ENCODE peak calls at places on chromosomes 2 and 18, in nine cellular contexts. One of them, this sample, is unnamed.
A peak's percentile ranks its signal among the peaks of the same experiment; 100 is the strongest.

GRCh38 chr2:203846490-203847105 is 21.0 kb upstream of the CTLA4 start:
- DNase-seq in nephron progenitor cell: no peak
- DNase-seq in B cell: no peak
- DNase-seq in ELR: no peak
- DNase-seq in CD8-positive, alpha-beta memory T cell: no peak
- DNase-seq in activated CD4-positive, alpha-beta memory T cell treated with anti-CD3 and anti-CD28 coated beads for 36 hours: no peak
- DNase-seq in neural crest cell: no peak
- DNase-seq in stimulated activated CD4-positive, alpha-beta T cell treated with anti-CD3 and anti-CD28 coated beads, Interleukin-15, amount 100 ng/mL, for 24 hours: no peak
- DNase-seq in H9: no peak
- DNase-seq in this sample: no peak

GRCh38 chr18:37578886-37579513 is 13.4 kb upstream of the CELF4 start:
- DNase-seq in nephron progenitor cell: no peak
- DNase-seq in B cell: no peak
- DNase-seq in ELR: peak; percentile 9
- DNase-seq in CD8-positive, alpha-beta memory T cell: no peak
- DNase-seq in activated CD4-positive, alpha-beta memory T cell treated with anti-CD3 and anti-CD28 coated beads for 36 hours: no peak
- DNase-seq in neural crest cell: no peak
- DNase-seq in stimulated activated CD4-positive, alpha-beta T cell treated with anti-CD3 and anti-CD28 coated beads, Interleukin-15, amount 100 ng/mL, for 24 hours: no peak
- DNase-seq in H9: no peak
- DNase-seq in this sample: no peak

GRCh38 chr2:187302146-187302545 is 145.9 kb downstream of the CALCRL start:
- DNase-seq in nephron progenitor cell: no peak
- DNase-seq in B cell: no peak
- DNase-seq in ELR: peak; percentile 7
- DNase-seq in CD8-positive, alpha-beta memory T cell: no peak
- DNase-seq in activated CD4-positive, alpha-beta memory T cell treated with anti-CD3 and anti-CD28 coated beads for 36 hours: no peak
- DNase-seq in neural crest cell: no peak
- DNase-seq in stimulated activated CD4-positive, alpha-beta T cell treated with anti-CD3 and anti-CD28 coated beads, Interleukin-15, amount 100 ng/mL, for 24 hours: no peak
- DNase-seq in H9: no peak
- DNase-seq in this sample: no peak

GRCh38 chr2:156430236-156430977 is 5.8 kb upstream of the GPD2 start:
- DNase-seq in nephron progenitor cell: no peak
- DNase-seq in B cell: no peak
- DNase-seq in ELR: no peak
- DNase-seq in CD8-positive, alpha-beta memory T cell: no peak
- DNase-seq in activated CD4-positive, alpha-beta memory T cell treated with anti-CD3 and anti-CD28 coated beads for 36 hours: no peak
- DNase-seq in neural crest cell: no peak
- DNase-seq in stimulated activated CD4-positive, alpha-beta T cell treated with anti-CD3 and anti-CD28 coated beads, Interleukin-15, amount 100 ng/mL, for 24 hours: no peak
- DNase-seq in H9: no peak
- DNase-seq in this sample: no peak

GRCh38 chr2:193963472-193964119 is 1693.4 kb upstream of the SLC39A10 start:
- DNase-seq in nephron progenitor cell: peak; percentile 25
- DNase-seq in B cell: no peak
- DNase-seq in ELR: peak; percentile 71
- DNase-seq in CD8-positive, alpha-beta memory T cell: no peak
- DNase-seq in activated CD4-positive, alpha-beta memory T cell treated with anti-CD3 and anti-CD28 coated beads for 36 hours: no peak
- DNase-seq in neural crest cell: peak; percentile 36
- DNase-seq in stimulated activated CD4-positive, alpha-beta T cell treated with anti-CD3 and anti-CD28 coated beads, Interleukin-15, amount 100 ng/mL, for 24 hours: no peak
- DNase-seq in H9: no peak
- DNase-seq in this sample: no peak

GRCh38 chr2:227577555-227577954 is 21.1 kb upstream of the SCYGR2 start:
- DNase-seq in nephron progenitor cell: no peak
- DNase-seq in B cell: no peak
- DNase-seq in ELR: no peak
- DNase-seq in CD8-positive, alpha-beta memory T cell: no peak
- DNase-seq in activated CD4-positive, alpha-beta memory T cell treated with anti-CD3 and anti-CD28 coated beads for 36 hours: no peak
- DNase-seq in neural crest cell: no peak
- DNase-seq in stimulated activated CD4-positive, alpha-beta T cell treated with anti-CD3 and anti-CD28 coated beads, Interleukin-15, amount 100 ng/mL, for 24 hours: no peak
- DNase-seq in H9: no peak
- DNase-seq in this sample: no peak

GRCh38 chr2:107108556-107108955 is 222.6 kb upstream of the ST6GAL2 start:
- DNase-seq in nephron progenitor cell: no peak
- DNase-seq in B cell: no peak
- DNase-seq in ELR: peak; percentile 4
- DNase-seq in CD8-positive, alpha-beta memory T cell: no peak
- DNase-seq in activated CD4-positive, alpha-beta memory T cell treated with anti-CD3 and anti-CD28 coated beads for 36 hours: no peak
- DNase-seq in neural crest cell: no peak
- DNase-seq in stimulated activated CD4-positive, alpha-beta T cell treated with anti-CD3 and anti-CD28 coated beads, Interleukin-15, amount 100 ng/mL, for 24 hours: no peak
- DNase-seq in H9: no peak
- DNase-seq in this sample: no peak

GRCh38 chr2:39385172-39385571 is 51.9 kb downstream of the MAP4K3 start:
- DNase-seq in nephron progenitor cell: no peak
- DNase-seq in B cell: no peak
- DNase-seq in ELR: no peak
- DNase-seq in CD8-positive, alpha-beta memory T cell: no peak
- DNase-seq in activated CD4-positive, alpha-beta memory T cell treated with anti-CD3 and anti-CD28 coated beads for 36 hours: no peak
- DNase-seq in neural crest cell: no peak
- DNase-seq in stimulated activated CD4-positive, alpha-beta T cell treated with anti-CD3 and anti-CD28 coated beads, Interleukin-15, amount 100 ng/mL, for 24 hours: no peak
- DNase-seq in H9: no peak
- DNase-seq in this sample: no peak

GRCh38 chr2:219521066-219521880 is 7.0 kb downstream of the ASIC4 start:
- DNase-seq in nephron progenitor cell: peak; percentile 63
- DNase-seq in B cell: no peak
- DNase-seq in ELR: peak; percentile 70
- DNase-seq in CD8-positive, alpha-beta memory T cell: no peak
- DNase-seq in activated CD4-positive, alpha-beta memory T cell treated with anti-CD3 and anti-CD28 coated beads for 36 hours: no peak
- DNase-seq in neural crest cell: no peak
- DNase-seq in stimulated activated CD4-positive, alpha-beta T cell treated with anti-CD3 and anti-CD28 coated beads, Interleukin-15, amount 100 ng/mL, for 24 hours: no peak
- DNase-seq in H9: peak; percentile 88
- DNase-seq in this sample: no peak

GRCh38 chr2:17298453-17298852 is 219.8 kb downstream of the RAD51AP2 start:
- DNase-seq in nephron progenitor cell: no peak
- DNase-seq in B cell: no peak
- DNase-seq in ELR: no peak
- DNase-seq in CD8-positive, alpha-beta memory T cell: no peak
- DNase-seq in activated CD4-positive, alpha-beta memory T cell treated with anti-CD3 and anti-CD28 coated beads for 36 hours: no peak
- DNase-seq in neural crest cell: no peak
- DNase-seq in stimulated activated CD4-positive, alpha-beta T cell treated with anti-CD3 and anti-CD28 coated beads, Interleukin-15, amount 100 ng/mL, for 24 hours: no peak
- DNase-seq in H9: no peak
- DNase-seq in this sample: no peak

GRCh38 chr2:1269812-1270211 is 143.5 kb upstream of the TPO start:
- DNase-seq in nephron progenitor cell: no peak
- DNase-seq in B cell: no peak
- DNase-seq in ELR: no peak
- DNase-seq in CD8-positive, alpha-beta memory T cell: no peak
- DNase-seq in activated CD4-positive, alpha-beta memory T cell treated with anti-CD3 and anti-CD28 coated beads for 36 hours: no peak
- DNase-seq in neural crest cell: no peak
- DNase-seq in stimulated activated CD4-positive, alpha-beta T cell treated with anti-CD3 and anti-CD28 coated beads, Interleukin-15, amount 100 ng/mL, for 24 hours: no peak
- DNase-seq in H9: no peak
- DNase-seq in this sample: no peak

GRCh38 chr2:144339048-144339447 is 180.9 kb downstream of the ZEB2 start:
- DNase-seq in nephron progenitor cell: no peak
- DNase-seq in B cell: no peak
- DNase-seq in ELR: no peak
- DNase-seq in CD8-positive, alpha-beta memory T cell: no peak
- DNase-seq in activated CD4-positive, alpha-beta memory T cell treated with anti-CD3 and anti-CD28 coated beads for 36 hours: no peak
- DNase-seq in neural crest cell: no peak
- DNase-seq in stimulated activated CD4-positive, alpha-beta T cell treated with anti-CD3 and anti-CD28 coated beads, Interleukin-15, amount 100 ng/mL, for 24 hours: no peak
- DNase-seq in H9: no peak
- DNase-seq in this sample: no peak

GRCh38 chr2:74391209-74391579 is 11.1 kb upstream of the DCTN1 start:
- DNase-seq in nephron progenitor cell: no peak
- DNase-seq in B cell: no peak
- DNase-seq in ELR: peak; percentile 62
- DNase-seq in CD8-positive, alpha-beta memory T cell: no peak
- DNase-seq in activated CD4-positive, alpha-beta memory T cell treated with anti-CD3 and anti-CD28 coated beads for 36 hours: no peak
- DNase-seq in neural crest cell: no peak
- DNase-seq in stimulated activated CD4-positive, alpha-beta T cell treated with anti-CD3 and anti-CD28 coated beads, Interleukin-15, amount 100 ng/mL, for 24 hours: peak; percentile 13
- DNase-seq in H9: no peak
- DNase-seq in this sample: no peak

GRCh38 chr2:30277582-30277981 is 46.2 kb downstream of the LBH start:
- DNase-seq in nephron progenitor cell: no peak
- DNase-seq in B cell: no peak
- DNase-seq in ELR: no peak
- DNase-seq in CD8-positive, alpha-beta memory T cell: no peak
- DNase-seq in activated CD4-positive, alpha-beta memory T cell treated with anti-CD3 and anti-CD28 coated beads for 36 hours: no peak
- DNase-seq in neural crest cell: no peak
- DNase-seq in stimulated activated CD4-positive, alpha-beta T cell treated with anti-CD3 and anti-CD28 coated beads, Interleukin-15, amount 100 ng/mL, for 24 hours: no peak
- DNase-seq in H9: no peak
- DNase-seq in this sample: no peak

GRCh38 chr18:10522574-10522973 is 3.3 kb upstream of the NAPG start:
- DNase-seq in nephron progenitor cell: no peak
- DNase-seq in B cell: no peak
- DNase-seq in ELR: no peak
- DNase-seq in CD8-positive, alpha-beta memory T cell: no peak
- DNase-seq in activated CD4-positive, alpha-beta memory T cell treated with anti-CD3 and anti-CD28 coated beads for 36 hours: no peak
- DNase-seq in neural crest cell: no peak
- DNase-seq in stimulated activated CD4-positive, alpha-beta T cell treated with anti-CD3 and anti-CD28 coated beads, Interleukin-15, amount 100 ng/mL, for 24 hours: no peak
- DNase-seq in H9: no peak
- DNase-seq in this sample: no peak

GRCh38 chr2:189363559-189363958 is 77.7 kb upstream of the WDR75 start:
- DNase-seq in nephron progenitor cell: no peak
- DNase-seq in B cell: no peak
- DNase-seq in ELR: peak; percentile 86
- DNase-seq in CD8-positive, alpha-beta memory T cell: no peak
- DNase-seq in activated CD4-positive, alpha-beta memory T cell treated with anti-CD3 and anti-CD28 coated beads for 36 hours: no peak
- DNase-seq in neural crest cell: no peak
- DNase-seq in stimulated activated CD4-positive, alpha-beta T cell treated with anti-CD3 and anti-CD28 coated beads, Interleukin-15, amount 100 ng/mL, for 24 hours: no peak
- DNase-seq in H9: no peak
- DNase-seq in this sample: no peak

GRCh38 chr18:50011813-50012445 is 183.0 kb downstream of the MYO5B start:
- DNase-seq in nephron progenitor cell: no peak
- DNase-seq in B cell: no peak
- DNase-seq in ELR: peak; percentile 48
- DNase-seq in CD8-positive, alpha-beta memory T cell: no peak
- DNase-seq in activated CD4-positive, alpha-beta memory T cell treated with anti-CD3 and anti-CD28 coated beads for 36 hours: no peak
- DNase-seq in neural crest cell: no peak
- DNase-seq in stimulated activated CD4-positive, alpha-beta T cell treated with anti-CD3 and anti-CD28 coated beads, Interleukin-15, amount 100 ng/mL, for 24 hours: no peak
- DNase-seq in H9: no peak
- DNase-seq in this sample: no peak

GRCh38 chr2:214856116-214856515 is 46.6 kb upstream of the BARD1 start:
- DNase-seq in nephron progenitor cell: no peak
- DNase-seq in B cell: no peak
- DNase-seq in ELR: peak; percentile 3
- DNase-seq in CD8-positive, alpha-beta memory T cell: no peak
- DNase-seq in activated CD4-positive, alpha-beta memory T cell treated with anti-CD3 and anti-CD28 coated beads for 36 hours: no peak
- DNase-seq in neural crest cell: no peak
- DNase-seq in stimulated activated CD4-positive, alpha-beta T cell treated with anti-CD3 and anti-CD28 coated beads, Interleukin-15, amount 100 ng/mL, for 24 hours: no peak
- DNase-seq in H9: no peak
- DNase-seq in this sample: no peak

GRCh38 chr2:181371782-181372292 is 85.3 kb upstream of the ITGA4 start:
- DNase-seq in nephron progenitor cell: no peak
- DNase-seq in B cell: no peak
- DNase-seq in ELR: peak; percentile 51
- DNase-seq in CD8-positive, alpha-beta memory T cell: no peak
- DNase-seq in activated CD4-positive, alpha-beta memory T cell treated with anti-CD3 and anti-CD28 coated beads for 36 hours: no peak
- DNase-seq in neural crest cell: no peak
- DNase-seq in stimulated activated CD4-positive, alpha-beta T cell treated with anti-CD3 and anti-CD28 coated beads, Interleukin-15, amount 100 ng/mL, for 24 hours: no peak
- DNase-seq in H9: no peak
- DNase-seq in this sample: no peak

GRCh38 chr2:239018291-239019192 is 170.7 kb downstream of the TWIST2 start:
- DNase-seq in nephron progenitor cell: no peak
- DNase-seq in B cell: no peak
- DNase-seq in ELR: no peak
- DNase-seq in CD8-positive, alpha-beta memory T cell: no peak
- DNase-seq in activated CD4-positive, alpha-beta memory T cell treated with anti-CD3 and anti-CD28 coated beads for 36 hours: no peak
- DNase-seq in neural crest cell: no peak
- DNase-seq in stimulated activated CD4-positive, alpha-beta T cell treated with anti-CD3 and anti-CD28 coated beads, Interleukin-15, amount 100 ng/mL, for 24 hours: no peak
- DNase-seq in H9: no peak
- DNase-seq in this sample: no peak

GRCh38 chr2:232632904-232633412 is 446 bp upstream of the EFHD1 start:
- DNase-seq in nephron progenitor cell: no peak
- DNase-seq in B cell: peak; percentile 50
- DNase-seq in ELR: peak; percentile 28
- DNase-seq in CD8-positive, alpha-beta memory T cell: no peak
- DNase-seq in activated CD4-positive, alpha-beta memory T cell treated with anti-CD3 and anti-CD28 coated beads for 36 hours: no peak
- DNase-seq in neural crest cell: no peak
- DNase-seq in stimulated activated CD4-positive, alpha-beta T cell treated with anti-CD3 and anti-CD28 coated beads, Interleukin-15, amount 100 ng/mL, for 24 hours: no peak
- DNase-seq in H9: no peak
- DNase-seq in this sample: no peak

GRCh38 chr18:28412521-28412920 is 235.6 kb upstream of the CDH2 start:
- DNase-seq in nephron progenitor cell: no peak
- DNase-seq in B cell: no peak
- DNase-seq in ELR: peak; percentile 4
- DNase-seq in CD8-positive, alpha-beta memory T cell: no peak
- DNase-seq in activated CD4-positive, alpha-beta memory T cell treated with anti-CD3 and anti-CD28 coated beads for 36 hours: no peak
- DNase-seq in neural crest cell: no peak
- DNase-seq in stimulated activated CD4-positive, alpha-beta T cell treated with anti-CD3 and anti-CD28 coated beads, Interleukin-15, amount 100 ng/mL, for 24 hours: no peak
- DNase-seq in H9: no peak
- DNase-seq in this sample: no peak

GRCh38 chr2:237438082-237438925 is 24.3 kb upstream of the COL6A3 start:
- DNase-seq in nephron progenitor cell: no peak
- DNase-seq in B cell: no peak
- DNase-seq in ELR: peak; percentile 54
- DNase-seq in CD8-positive, alpha-beta memory T cell: no peak
- DNase-seq in activated CD4-positive, alpha-beta memory T cell treated with anti-CD3 and anti-CD28 coated beads for 36 hours: no peak
- DNase-seq in neural crest cell: no peak
- DNase-seq in stimulated activated CD4-positive, alpha-beta T cell treated with anti-CD3 and anti-CD28 coated beads, Interleukin-15, amount 100 ng/mL, for 24 hours: no peak
- DNase-seq in H9: peak; percentile 81
- DNase-seq in this sample: no peak

GRCh38 chr2:196836440-196836839 is 27.3 kb upstream of the C2orf66 start:
- DNase-seq in nephron progenitor cell: no peak
- DNase-seq in B cell: no peak
- DNase-seq in ELR: peak; percentile 65
- DNase-seq in CD8-positive, alpha-beta memory T cell: no peak
- DNase-seq in activated CD4-positive, alpha-beta memory T cell treated with anti-CD3 and anti-CD28 coated beads for 36 hours: no peak
- DNase-seq in neural crest cell: no peak
- DNase-seq in stimulated activated CD4-positive, alpha-beta T cell treated with anti-CD3 and anti-CD28 coated beads, Interleukin-15, amount 100 ng/mL, for 24 hours: no peak
- DNase-seq in H9: no peak
- DNase-seq in this sample: no peak

GRCh38 chr2:44989176-44989575 is 20.1 kb downstream of the SIX2 start:
- DNase-seq in nephron progenitor cell: no peak
- DNase-seq in B cell: no peak
- DNase-seq in ELR: no peak
- DNase-seq in CD8-positive, alpha-beta memory T cell: no peak
- DNase-seq in activated CD4-positive, alpha-beta memory T cell treated with anti-CD3 and anti-CD28 coated beads for 36 hours: no peak
- DNase-seq in neural crest cell: no peak
- DNase-seq in stimulated activated CD4-positive, alpha-beta T cell treated with anti-CD3 and anti-CD28 coated beads, Interleukin-15, amount 100 ng/mL, for 24 hours: no peak
- DNase-seq in H9: no peak
- DNase-seq in this sample: no peak

GRCh38 chr18:49189772-49190171 is 239.0 kb upstream of the SMAD7 start:
- DNase-seq in nephron progenitor cell: no peak
- DNase-seq in B cell: no peak
- DNase-seq in ELR: no peak
- DNase-seq in CD8-positive, alpha-beta memory T cell: no peak
- DNase-seq in activated CD4-positive, alpha-beta memory T cell treated with anti-CD3 and anti-CD28 coated beads for 36 hours: no peak
- DNase-seq in neural crest cell: no peak
- DNase-seq in stimulated activated CD4-positive, alpha-beta T cell treated with anti-CD3 and anti-CD28 coated beads, Interleukin-15, amount 100 ng/mL, for 24 hours: no peak
- DNase-seq in H9: no peak
- DNase-seq in this sample: no peak

GRCh38 chr18:12420831-12421421 is 13.2 kb downstream of the PRELID3A start:
- DNase-seq in nephron progenitor cell: peak; percentile 58
- DNase-seq in B cell: no peak
- DNase-seq in ELR: no peak
- DNase-seq in CD8-positive, alpha-beta memory T cell: no peak
- DNase-seq in activated CD4-positive, alpha-beta memory T cell treated with anti-CD3 and anti-CD28 coated beads for 36 hours: no peak
- DNase-seq in neural crest cell: peak; percentile 43
- DNase-seq in stimulated activated CD4-positive, alpha-beta T cell treated with anti-CD3 and anti-CD28 coated beads, Interleukin-15, amount 100 ng/mL, for 24 hours: no peak
- DNase-seq in H9: peak; percentile 73
- DNase-seq in this sample: no peak

GRCh38 chr18:55427951-55428350 is 160.0 kb downstream of the TCF4 start:
- DNase-seq in nephron progenitor cell: no peak
- DNase-seq in B cell: no peak
- DNase-seq in ELR: no peak
- DNase-seq in CD8-positive, alpha-beta memory T cell: no peak
- DNase-seq in activated CD4-positive, alpha-beta memory T cell treated with anti-CD3 and anti-CD28 coated beads for 36 hours: no peak
- DNase-seq in neural crest cell: no peak
- DNase-seq in stimulated activated CD4-positive, alpha-beta T cell treated with anti-CD3 and anti-CD28 coated beads, Interleukin-15, amount 100 ng/mL, for 24 hours: no peak
- DNase-seq in H9: no peak
- DNase-seq in this sample: no peak

GRCh38 chr2:130355578-130356431 is at the start of gene PTPN18:
- DNase-seq in nephron progenitor cell: peak; percentile 89
- DNase-seq in B cell: peak; percentile 83
- DNase-seq in ELR: peak; percentile 89
- DNase-seq in CD8-positive, alpha-beta memory T cell: peak; percentile 70
- DNase-seq in activated CD4-positive, alpha-beta memory T cell treated with anti-CD3 and anti-CD28 coated beads for 36 hours: peak; percentile 73
- DNase-seq in neural crest cell: peak; percentile 77
- DNase-seq in stimulated activated CD4-positive, alpha-beta T cell treated with anti-CD3 and anti-CD28 coated beads, Interleukin-15, amount 100 ng/mL, for 24 hours: peak; percentile 78
- DNase-seq in H9: peak; percentile 67
- DNase-seq in this sample: peak; percentile 48

GRCh38 chr2:40097691-40098376 is 318.8 kb upstream of the THUMPD2 start:
- DNase-seq in nephron progenitor cell: no peak
- DNase-seq in B cell: no peak
- DNase-seq in ELR: peak; percentile 83
- DNase-seq in CD8-positive, alpha-beta memory T cell: no peak
- DNase-seq in activated CD4-positive, alpha-beta memory T cell treated with anti-CD3 and anti-CD28 coated beads for 36 hours: no peak
- DNase-seq in neural crest cell: no peak
- DNase-seq in stimulated activated CD4-positive, alpha-beta T cell treated with anti-CD3 and anti-CD28 coated beads, Interleukin-15, amount 100 ng/mL, for 24 hours: no peak
- DNase-seq in H9: no peak
- DNase-seq in this sample: no peak

GRCh38 chr2:30421551-30422436 is 25.3 kb upstream of the LCLAT1 start:
- DNase-seq in nephron progenitor cell: peak; percentile 35
- DNase-seq in B cell: no peak
- DNase-seq in ELR: peak; percentile 40
- DNase-seq in CD8-positive, alpha-beta memory T cell: no peak
- DNase-seq in activated CD4-positive, alpha-beta memory T cell treated with anti-CD3 and anti-CD28 coated beads for 36 hours: peak; percentile 44
- DNase-seq in neural crest cell: peak; percentile 27
- DNase-seq in stimulated activated CD4-positive, alpha-beta T cell treated with anti-CD3 and anti-CD28 coated beads, Interleukin-15, amount 100 ng/mL, for 24 hours: peak; percentile 35
- DNase-seq in H9: no peak
- DNase-seq in this sample: peak; percentile 27

This sample was measured in CD8-positive, alpha-beta T cell.